ENCODE peak calls at places on chromosomes 11 and 22, in six cellular contexts. F is HCT116, K is fibroblast of lung, Z is suprapubic skin, J is ascending aorta, N is cardiac muscle cell. X is an unnamed sample. For H3K4me1, the result is how much of the 10 kb centered on the place peaks cover.

GRCh38 chr22:28894320-28894719 is 10.9 kb downstream of the ZNRF3 start:
- DNase-seq in J (no peak), K (no peak), N (no peak), Z (no peak), F (no peak), X (no peak)

GRCh38 chr11:101686514-101686913 is 102.7 kb upstream of the TRPC6 start:
- DNase-seq in K (peak), N (no peak), F (peak), J (no peak), Z (no peak), X (peak)

GRCh38 chr11:134040386-134041297 is 28.2 kb upstream of the JAM3 start:
- DNase-seq in Z (no peak), N (peak), F (no peak), K (peak), J (no peak), X (no peak)

GRCh38 chr11:45769960-45770359 is 35.0 kb upstream of the SLC35C1 start:
- DNase-seq in Z (no peak), N (no peak), F (no peak), K (no peak), J (no peak), X (no peak)

GRCh38 chr11:65003282-65003681 is 6.5 kb upstream of the BATF2 start:
- DNase-seq in K (peak), F (no peak), Z (no peak), J (no peak), N (peak), X (no peak)

GRCh38 chr11:96256213-96256580 is 86.8 kb downstream of the MAML2 start:
- DNase-seq in F (no peak), Z (no peak), N (no peak), J (no peak), K (no peak), X (no peak)

GRCh38 chr11:6353367-6353987 is 33.2 kb upstream of the CAVIN3 start:
- DNase-seq in N (peak), F (peak), K (peak), J (peak), Z (no peak), X (peak)

GRCh38 chr11:3723014-3723708 is 52.0 kb upstream of the CHRNA10 start:
- DNase-seq in Z (no peak), F (no peak), N (no peak), J (no peak), K (peak), X (peak)

GRCh38 chr11:81644239-81644840 is 1089.3 kb downstream of the FAM181B start:
- DNase-seq in K (peak), F (peak), J (no peak), Z (no peak), N (peak), X (peak)

GRCh38 chr11:22343411-22344032 is 5.3 kb downstream of the SLC17A6 start:
- DNase-seq in F (no peak), N (peak), J (no peak), Z (no peak), K (no peak), X (no peak)

GRCh38 chr11:93116641-93117577 is 80.9 kb downstream of the SLC36A4 start:
- DNase-seq in F (no peak), J (no peak), Z (no peak), N (no peak), K (peak), X (no peak)

GRCh38 chr22:46701262-46701661 is 36.8 kb downstream of the CERK start:
- DNase-seq in Z (no peak), F (no peak), J (no peak), N (no peak), K (no peak), X (no peak)

GRCh38 chr11:71329165-71329510 is 76.8 kb upstream of the SHANK2 start:
- DNase-seq in F (no peak), Z (no peak), K (no peak), J (peak), N (no peak), X (no peak)

GRCh38 chr11:95788921-95789505 is 569 bp downstream of the FAM76B start:
- DNase-seq in J (peak), N (peak), K (peak), Z (no peak), F (no peak), X (peak)

GRCh38 chr11:71284525-71285092 is 32.2 kb upstream of the SHANK2 start:
- DNase-seq in N (no peak), K (no peak), Z (peak), F (no peak), J (peak), X (no peak)

GRCh38 chr11:64892838-64893193 is 14.4 kb upstream of the EHD1 start:
- DNase-seq in K (no peak), J (no peak), N (no peak), Z (no peak), F (no peak), X (no peak)

GRCh38 chr11:93005239-93005638 is 35.8 kb downstream of the MTNR1B start:
- DNase-seq in J (no peak), Z (no peak), N (no peak), K (peak), F (no peak), X (no peak)

GRCh38 chr11:45266693-45267451 is 19.3 kb downstream of the SYT13 start:
- DNase-seq in Z (no peak), J (no peak), N (no peak), K (no peak), F (no peak), X (peak)

GRCh38 chr11:78432058-78432515 is 14.5 kb upstream of the GAB2 start:
- DNase-seq in J (no peak), Z (no peak), F (no peak), N (peak), K (peak), X (peak)

GRCh38 chr11:122843281-122844150 is 5.2 kb downstream of the CRTAM start:
- DNase-seq in F (no peak), J (no peak), N (no peak), Z (no peak), K (no peak), X (no peak)

GRCh38 chr11:2215561-2216399 is 44.2 kb upstream of the TH start:
- DNase-seq in J (peak), Z (no peak), F (no peak), K (no peak), N (no peak), X (no peak)

GRCh38 chr11:19552100-19552499 is 160.5 kb upstream of the NAV2 start:
- DNase-seq in Z (no peak), K (no peak), N (no peak), J (no peak), F (no peak), X (no peak)

GRCh38 chr11:119134389-119134978 is 13.1 kb downstream of the HINFP start:
- DNase-seq in J (no peak), K (no peak), F (no peak), N (no peak), Z (no peak), X (peak)

GRCh38 chr22:19578180-19579004 is 54.2 kb upstream of the CLDN5 start:
- DNase-seq in K (no peak), J (no peak), N (no peak), Z (no peak), F (no peak), X (no peak)

GRCh38 chr11:8097926-8098325 is 16.9 kb downstream of the TUB start:
- DNase-seq in Z (no peak), F (no peak), J (peak), N (no peak), K (no peak), X (no peak)

GRCh38 chr11:94749367-94749766 is 18.8 kb upstream of the AMOTL1 start:
- DNase-seq in J (no peak), K (no peak), N (no peak), F (no peak), Z (no peak), X (no peak)

GRCh38 chr11:102869354-102869753 is 5.4 kb downstream of the MMP12 start:
- DNase-seq in K (no peak), F (no peak), J (no peak), N (no peak), Z (no peak), X (no peak)

GRCh38 chr11:36006556-36006955 is 62.7 kb downstream of the LDLRAD3 start:
- DNase-seq in Z (no peak), F (no peak), J (no peak), N (no peak), K (no peak), X (no peak)

GRCh38 chr11:1486054-1486825 is at the start of gene MOB2:
- DNase-seq in F (no peak), J (no peak), Z (no peak), N (peak), K (peak), X (no peak)

GRCh38 chr11:62030071-62030684 is 62.7 kb upstream of the FTH1 start:
- DNase-seq in K (no peak), F (no peak), N (no peak), J (no peak), Z (no peak), X (peak)

GRCh38 chr22:25622011-25622410 is 57.5 kb downstream of the GRK3 start:
- DNase-seq in N (peak), F (no peak), K (peak), J (no peak), Z (no peak), X (no peak)

GRCh38 chr11:118841469-118842222 is 42.0 kb upstream of the CXCR5 start:
- DNase-seq in N (no peak), K (no peak), F (no peak), J (no peak), Z (no peak), X (no peak)

GRCh38 chr22:48380016-48380665 is 1447.5 kb downstream of the BRD1 start:
- DNase-seq in J (peak), F (no peak), N (no peak), Z (peak), K (no peak), X (no peak)

GRCh38 chr11:1564535-1565172 is 7.4 kb downstream of the DUSP8 start:
- DNase-seq in K (peak), N (peak), J (peak), Z (no peak), F (no peak), X (peak)

GRCh38 chr11:35111171-35112055 is 27.6 kb upstream of the CD44 start:
- DNase-seq in N (no peak), J (no peak), F (no peak), Z (no peak), K (peak), X (no peak)

GRCh38 chr11:92670293-92670890 is 299.1 kb upstream of the MTNR1B start:
- DNase-seq in N (no peak), J (no peak), Z (no peak), F (no peak), K (no peak), X (no peak)

GRCh38 chr11:111707039-111707690 is 59.0 kb downstream of the PPP2R1B start:
- DNase-seq in F (no peak), N (no peak), K (peak), J (no peak), Z (no peak), X (peak)

GRCh38 chr22:30027791-30028190 is 52.5 kb upstream of the HORMAD2 start:
- DNase-seq in Z (no peak), F (no peak), K (no peak), N (no peak), J (no peak), X (no peak)

GRCh38 chr22:42699953-42700352 is 20.7 kb downstream of the A4GALT start:
- DNase-seq in K (no peak), F (no peak), Z (no peak), N (no peak), J (no peak), X (no peak)

GRCh38 chr22:42700355-42700754 is 20.3 kb downstream of the A4GALT start:
- DNase-seq in F (no peak), Z (no peak), J (no peak), N (no peak), K (no peak), X (no peak)

GRCh38 chr22:42697542-42698013 is 23.1 kb downstream of the A4GALT start:
- DNase-seq in J (peak), Z (no peak), K (peak), N (peak), F (peak), X (no peak)

GRCh38 chr22:42700901-42701300 is 19.8 kb downstream of the A4GALT start:
- DNase-seq in J (no peak), F (no peak), N (no peak), K (no peak), Z (no peak), X (no peak)

DNA sequence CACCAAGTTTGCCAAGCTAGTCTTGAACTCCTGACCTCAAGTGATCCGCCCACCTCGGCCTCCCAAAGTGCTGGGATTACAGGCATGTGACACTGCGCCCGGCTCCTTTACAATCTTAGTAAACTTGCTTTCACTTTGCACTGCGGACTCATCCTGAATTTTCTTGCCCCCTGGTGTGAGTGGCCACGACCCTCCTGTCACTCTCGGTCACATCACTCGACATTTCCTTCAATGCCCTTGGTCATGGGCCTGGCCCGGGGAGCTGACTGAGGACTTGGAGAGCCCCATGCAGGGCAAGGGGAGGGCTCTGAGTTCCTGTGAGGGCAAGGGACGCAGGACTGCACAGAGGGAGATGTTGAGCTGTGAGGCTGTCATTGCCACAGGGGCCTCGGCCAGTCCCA is 21.4 kb downstream of the A4GALT start:
- DNase-seq in Z (no peak), J (no peak), K (no peak), N (peak), F (no peak), X (no peak)
- H3K4me1 ChIP-seq in Z (half or more), J (under half), K (under half), N (under half), F (under half), X (under half)

DNA sequence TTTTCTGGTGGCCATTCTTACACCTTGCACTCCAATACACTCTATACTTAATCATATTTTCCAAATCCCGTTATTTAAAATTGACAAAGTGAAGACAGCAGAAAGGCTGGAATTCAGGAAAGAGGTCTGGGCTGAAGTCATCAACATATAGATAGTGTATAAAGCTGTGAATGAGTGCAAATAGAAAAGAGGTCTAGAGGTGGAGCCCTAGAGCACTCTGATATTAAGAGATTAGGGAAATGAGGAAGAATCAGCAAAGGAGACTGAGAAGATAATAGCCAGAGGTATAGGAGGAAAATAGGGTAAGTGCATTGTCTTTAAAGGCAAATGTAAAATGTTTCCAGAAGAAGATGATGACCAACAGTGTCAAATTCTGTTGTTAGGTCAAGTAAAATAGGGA is 7.9 kb downstream of the CTR9 start:
- DNase-seq in K (no peak), N (no peak), J (no peak), F (no peak), Z (no peak), X (peak)
- H3K4me1 ChIP-seq in K (under half), N (under half), J (under half), F (under half), Z (under half), X (under half)

GRCh38 chr11:114400974-114401223 is 433 bp downstream of the RBM7 start:
- DNase-seq in Z (no peak), J (no peak), F (no peak), K (no peak), N (no peak), X (no peak)
- H3K4me1 ChIP-seq in Z (under half), J (under half), F (under half), K (under half), N (under half), X (under half)

GRCh38 chr11:33724644-33725035 is 11.6 kb downstream of the CD59 start:
- DNase-seq in Z (no peak), J (no peak), F (no peak), K (peak), N (no peak), X (no peak)

GRCh38 chr11:33721291-33721840 is 14.9 kb downstream of the CD59 start:
- DNase-seq in N (no peak), K (peak), J (no peak), F (no peak), Z (no peak), X (no peak)

GRCh38 chr11:33721984-33722383 is 14.2 kb downstream of the CD59 start:
- DNase-seq in K (no peak), Z (no peak), F (no peak), N (no peak), J (no peak), X (no peak)

GRCh38 chr11:33722579-33723234 is 13.5 kb downstream of the CD59 start:
- DNase-seq in N (no peak), Z (no peak), J (no peak), K (peak), F (no peak), X (no peak)

GRCh38 chr11:33723238-33723881 is 12.9 kb downstream of the CD59 start:
- DNase-seq in F (peak), K (peak), J (no peak), N (no peak), Z (no peak), X (peak)
- H3K4me1 ChIP-seq in F (under half), K (under half), J (under half), N (under half), Z (half or more), X (under half)

DNA sequence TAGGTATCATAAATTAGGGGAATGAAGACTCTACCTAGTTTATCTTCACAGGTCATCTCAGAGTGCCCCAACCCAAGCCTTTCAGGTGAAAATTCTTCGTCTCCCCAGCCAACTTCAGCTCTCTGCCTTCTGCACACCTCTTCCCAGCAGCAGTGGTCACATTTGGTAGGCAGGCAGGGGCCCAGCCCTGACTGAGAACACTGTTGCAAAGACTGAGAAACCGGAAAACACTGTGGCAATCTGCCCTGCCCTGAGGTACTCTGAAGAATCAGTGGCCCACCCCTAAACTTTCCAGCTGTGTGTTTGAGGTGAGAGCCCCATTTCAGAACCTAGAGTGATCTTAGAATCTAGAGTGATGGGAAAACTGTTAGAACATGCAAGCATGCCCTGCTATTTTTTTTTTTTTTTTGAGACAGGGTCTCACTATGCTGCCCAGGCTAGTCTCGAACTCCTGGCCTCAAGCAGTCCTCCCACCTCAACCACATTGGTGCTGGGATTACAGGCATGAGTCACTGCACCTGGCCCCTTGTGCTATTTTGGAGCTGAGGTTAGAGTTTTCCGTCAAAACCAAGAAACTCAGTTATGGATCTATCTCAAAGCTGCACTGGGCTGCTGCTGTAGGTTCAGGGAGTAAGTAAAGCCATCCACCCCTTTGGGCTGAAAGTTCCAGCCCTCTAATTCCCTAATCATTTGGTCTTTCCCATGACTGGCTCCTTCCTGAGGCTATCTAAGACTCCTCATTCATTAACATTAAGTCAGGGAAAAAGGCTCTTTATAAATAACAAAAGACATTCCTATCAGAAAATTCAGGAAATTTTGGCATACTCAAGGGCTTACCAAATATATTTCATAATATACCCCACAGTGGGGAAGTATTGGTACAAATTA is 1.7 kb upstream of the LDHA start:
- DNase-seq in J (no peak), Z (no peak), K (no peak), F (no peak), N (no peak), X (no peak)
- H3K4me1 ChIP-seq in J (under half), Z (under half), K (under half), F (under half), N (under half), X (under half)

DNA sequence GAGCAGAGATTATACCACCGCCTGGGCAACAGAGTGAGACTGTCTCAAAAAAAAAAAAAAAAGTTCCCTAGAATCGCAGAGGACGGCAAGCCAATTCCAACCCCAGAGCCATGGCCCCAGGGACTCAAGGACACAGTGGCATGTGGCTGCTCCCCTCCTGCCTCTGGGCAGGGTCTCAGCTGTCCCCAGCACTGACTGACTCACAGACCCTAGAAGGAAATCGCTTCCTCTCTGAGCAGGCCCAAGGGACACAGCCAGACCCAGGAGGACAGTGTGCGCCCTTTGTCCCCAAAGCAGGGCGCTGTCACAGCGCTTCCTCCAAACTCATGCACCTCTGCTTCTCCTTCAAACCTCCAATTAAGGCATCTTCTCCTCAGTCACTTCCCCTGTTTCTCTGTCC is 2.3 kb downstream of the PACSIN3 start:
- DNase-seq in J (no peak), N (no peak), F (no peak), Z (no peak), K (no peak), X (no peak)
- H3K4me1 ChIP-seq in J (under half), N (under half), F (under half), Z (under half), K (under half), X (under half)

GRCh38 chr22:40571887-40572286 is 64.6 kb downstream of the MRTFA start:
- DNase-seq in F (no peak), N (no peak), Z (no peak), J (no peak), K (no peak), X (no peak)
- H3K4me1 ChIP-seq in F (under half), N (under half), Z (under half), J (under half), K (under half), X (under half)

X was measured in A673.